ENCODE peak calls at places on chromosomes 2 and 18, in five cellular contexts. X is aorta, S is heart left ventricle, G is body of pancreas, E is heart right ventricle. B is an unnamed sample.

GRCh38 chr2:68225119-68225632 is 27.2 kb downstream of the PPP3R1 start:
- DNase-seq in X (no peak), S (peak; percentile 20), G (peak; percentile 40), E (no peak), B (no peak)

GRCh38 chr2:70509565-70509964 is 44.1 kb downstream of the TGFA start:
- DNase-seq in X (no peak), S (no peak), G (peak; percentile 26), E (no peak), B (no peak)

GRCh38 chr2:241678784-241679540 is 7.7 kb downstream of the DTYMK start:
- DNase-seq in X (no peak), S (no peak), G (no peak), E (no peak), B (no peak)

GRCh38 chr2:182522428-182522896 is 95.6 kb upstream of the PDE1A start:
- DNase-seq in X (no peak), S (no peak), G (no peak), E (no peak), B (no peak)

GRCh38 chr2:130358420-130359350 is 2.8 kb downstream of the PTPN18 start:
- DNase-seq in X (no peak), S (no peak), G (no peak), E (no peak), B (no peak)

GRCh38 chr2:12043131-12043530 is 296.7 kb downstream of the LPIN1 start:
- DNase-seq in X (no peak), S (no peak), G (no peak), E (no peak), B (no peak)

GRCh38 chr18:22691988-22692710 is 241.0 kb upstream of the RBBP8 start:
- DNase-seq in X (no peak), S (no peak), G (no peak), E (no peak), B (no peak)

GRCh38 chr18:51447351-51447896 is 249.9 kb upstream of the MEX3C start:
- DNase-seq in X (no peak), S (no peak), G (peak; percentile 94), E (peak; percentile 35), B (no peak)

GRCh38 chr2:151891566-151892194 is 63.5 kb upstream of the ARL5A start:
- DNase-seq in X (no peak), S (no peak), G (peak; percentile 33), E (no peak), B (no peak)

GRCh38 chr2:239792649-239793010 is 232.5 kb downstream of the NDUFA10 start:
- DNase-seq in X (peak; percentile 74), S (peak; percentile 6), G (no peak), E (no peak), B (no peak)

GRCh38 chr2:23561088-23561487 is 176.1 kb downstream of the KLHL29 start:
- DNase-seq in X (no peak), S (no peak), G (no peak), E (no peak), B (no peak)

GRCh38 chr2:217988840-217989204 is 14.0 kb downstream of the TNS1 start:
- DNase-seq in X (no peak), S (no peak), G (no peak), E (no peak), B (no peak)

GRCh38 chr18:10432781-10433180 is 21.7 kb upstream of the APCDD1 start:
- DNase-seq in X (no peak), S (no peak), G (no peak), E (no peak), B (no peak)

GRCh38 chr18:456361-456821 is 44.1 kb downstream of the COLEC12 start:
- DNase-seq in X (no peak), S (peak; percentile 53), G (peak; percentile 30), E (peak; percentile 37), B (no peak)

DNA sequence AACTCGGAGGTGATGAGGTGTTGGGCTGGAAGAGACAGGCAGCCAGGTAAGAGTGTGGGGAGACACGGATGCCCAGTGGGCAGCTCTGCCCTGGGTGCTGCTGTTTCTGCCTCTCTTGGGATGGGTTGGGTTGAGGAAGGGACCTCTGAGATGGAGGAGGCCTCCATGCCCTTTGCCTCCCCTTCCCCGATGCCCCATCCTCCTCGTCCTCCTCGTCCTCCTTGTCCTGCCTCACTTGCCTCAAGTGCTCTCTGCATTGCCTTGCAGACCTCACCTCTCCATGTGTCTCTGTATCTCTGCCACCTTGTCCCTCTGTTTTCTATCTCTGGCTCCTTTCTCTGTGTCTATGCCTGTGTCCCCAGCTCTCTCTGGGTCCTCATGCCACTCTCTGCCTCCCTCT is 87.6 kb downstream of the MCFD2 start:
- DNase-seq in X (no peak), S (no peak), G (no peak), E (no peak), B (no peak)
- H3K9me3 ChIP-seq in X (no peaks in the 10 kb centered on the region), S (no peaks in the 10 kb centered on the region), G (no peaks in the 10 kb centered on the region), E (no peaks in the 10 kb centered on the region), B (no peaks in the 10 kb centered on the region)

GRCh38 chr18:56186319-56186718 is 452.1 kb downstream of the TXNL1 start:
- DNase-seq in X (no peak), S (no peak), G (no peak), E (no peak), B (no peak)

GRCh38 chr18:56189615-56190014 is 448.8 kb downstream of the TXNL1 start:
- DNase-seq in X (no peak), S (no peak), G (no peak), E (no peak), B (no peak)

GRCh38 chr18:56196495-56197225 is 441.7 kb downstream of the TXNL1 start:
- DNase-seq in X (no peak), S (no peak), G (no peak), E (no peak), B (no peak)

GRCh38 chr18:56188521-56188920 is 449.9 kb downstream of the TXNL1 start:
- DNase-seq in X (no peak), S (no peak), G (no peak), E (no peak), B (no peak)

GRCh38 chr18:56191334-56191733 is 447.1 kb downstream of the TXNL1 start:
- DNase-seq in X (no peak), S (no peak), G (no peak), E (no peak), B (no peak)
- H3K9me3 ChIP-seq in X (no peaks in the 10 kb centered on the region), S (no peaks in the 10 kb centered on the region), G (no peaks in the 10 kb centered on the region), E (no peaks in the 10 kb centered on the region), B (no peaks in the 10 kb centered on the region)

GRCh38 chr2:6089474-6089873 is 397.3 kb downstream of the SOX11 start:
- DNase-seq in X (no peak), S (no peak), G (no peak), E (no peak), B (no peak)
- H3K9me3 ChIP-seq in X (peaks cover 6% of the 10 kb centered on the region), S (no peaks in the 10 kb centered on the region), G (no peaks in the 10 kb centered on the region), E (peaks cover 6% of the 10 kb centered on the region), B (no peaks in the 10 kb centered on the region)

DNA sequence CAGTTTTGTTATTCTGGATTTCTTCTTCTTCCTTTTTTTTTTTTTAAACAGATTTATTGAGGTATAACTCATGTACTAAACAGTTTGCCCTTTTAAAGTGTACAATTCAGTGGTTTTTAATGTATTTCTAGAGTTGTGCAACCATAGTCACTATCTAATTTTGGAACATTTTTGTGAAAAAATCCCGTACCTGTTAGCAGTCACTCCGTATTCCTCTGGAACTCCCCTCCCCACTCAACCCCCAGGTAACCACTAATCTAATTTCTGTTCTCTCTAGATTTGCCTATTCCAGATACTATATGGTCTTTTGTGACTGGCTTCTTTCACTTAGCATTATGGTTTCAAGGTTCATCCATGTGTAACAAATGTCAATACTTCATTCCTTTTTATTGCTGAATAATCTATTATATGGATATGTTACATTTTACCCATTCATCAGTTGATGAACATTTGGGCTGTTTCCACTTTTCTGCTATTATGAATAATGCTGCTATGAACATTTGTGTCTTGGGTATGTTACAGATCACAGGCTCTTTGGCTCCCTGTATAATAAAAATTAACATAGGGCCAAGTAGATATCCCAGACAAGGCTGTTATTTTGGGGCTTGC is 21.9 kb downstream of the EHBP1 start:
- DNase-seq in X (no peak), S (no peak), G (no peak), E (no peak), B (no peak)
- H3K9me3 ChIP-seq in X (no peaks in the 10 kb centered on the region), S (peaks cover 15% of the 10 kb centered on the region), G (no peaks in the 10 kb centered on the region), E (peaks cover 32% of the 10 kb centered on the region), B (peaks cover 16% of the 10 kb centered on the region)

GRCh38 chr18:35306588-35307250 is 16.7 kb upstream of the ZSCAN30 start:
- DNase-seq in X (no peak), S (no peak), G (no peak), E (no peak), B (no peak)
- H3K9me3 ChIP-seq in X (peaks cover 13% of the 10 kb centered on the region), S (peaks cover 98% of the 10 kb centered on the region), G (peaks cover 4% of the 10 kb centered on the region), E (peaks cover 99% of the 10 kb centered on the region), B (peaks cover 99% of the 10 kb centered on the region)

GRCh38 chr2:179243046-179243445 is 21.6 kb downstream of the SESTD1 start:
- DNase-seq in X (no peak), S (no peak), G (no peak), E (no peak), B (no peak)
- H3K9me3 ChIP-seq in X (no peaks in the 10 kb centered on the region), S (no peaks in the 10 kb centered on the region), G (no peaks in the 10 kb centered on the region), E (peaks cover 4% of the 10 kb centered on the region), B (no peaks in the 10 kb centered on the region)

GRCh38 chr2:2767837-2768236 is 436.8 kb upstream of the MYT1L start:
- DNase-seq in X (no peak), S (no peak), G (no peak), E (no peak), B (no peak)

GRCh38 chr2:2764739-2765138 is 433.7 kb upstream of the MYT1L start:
- DNase-seq in X (no peak), S (no peak), G (no peak), E (no peak), B (no peak)

GRCh38 chr2:2765176-2765800 is 434.2 kb upstream of the MYT1L start:
- DNase-seq in X (no peak), S (no peak), G (no peak), E (no peak), B (no peak)

GRCh38 chr2:2763998-2764355 is 432.9 kb upstream of the MYT1L start:
- DNase-seq in X (no peak), S (no peak), G (no peak), E (no peak), B (no peak)

DNA sequence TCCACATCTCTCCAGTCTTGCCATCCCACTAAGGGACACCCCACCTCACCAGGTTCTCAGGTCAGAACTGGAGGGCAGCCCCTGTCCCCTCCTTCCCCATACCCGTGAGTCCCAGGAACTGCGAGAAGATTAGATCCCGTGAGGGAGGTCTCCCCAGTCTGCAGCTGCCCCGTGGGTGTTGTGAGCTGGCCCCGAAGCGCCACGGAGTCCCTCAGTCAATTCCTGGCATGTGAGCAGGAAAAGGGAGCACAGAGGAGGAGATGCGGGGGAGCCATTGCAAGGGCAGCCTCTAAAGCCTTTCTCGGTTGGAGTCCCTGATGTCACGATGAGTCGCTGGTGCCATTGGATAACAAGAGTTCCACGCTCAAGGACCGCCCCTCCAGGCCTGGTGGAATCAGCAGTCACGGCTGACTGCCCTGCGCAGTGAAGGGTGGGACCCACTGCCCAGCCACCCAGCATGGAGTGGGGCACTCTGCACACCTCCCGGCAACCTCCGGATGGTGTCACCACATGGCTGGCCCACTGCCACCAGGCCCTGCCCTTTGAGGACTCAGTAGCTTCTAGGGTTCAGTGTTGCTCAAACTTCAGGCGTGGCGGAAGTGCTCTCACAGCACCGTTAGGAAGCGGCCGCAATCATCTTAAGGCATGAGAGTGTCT is 434.9 kb upstream of the MYT1L start:
- DNase-seq in X (no peak), S (no peak), G (no peak), E (no peak), B (no peak)
- H3K9me3 ChIP-seq in X (no peaks in the 10 kb centered on the region), S (peaks cover 1% of the 10 kb centered on the region), G (no peaks in the 10 kb centered on the region), E (peaks cover 2% of the 10 kb centered on the region), B (no peaks in the 10 kb centered on the region)

GRCh38 chr2:229261076-229261475 is 10.0 kb downstream of the PID1 start:
- DNase-seq in X (no peak), S (no peak), G (no peak), E (no peak), B (no peak)
- H3K9me3 ChIP-seq in X (no peaks in the 10 kb centered on the region), S (peaks cover 7% of the 10 kb centered on the region), G (no peaks in the 10 kb centered on the region), E (peaks cover 21% of the 10 kb centered on the region), B (peaks cover 11% of the 10 kb centered on the region)